ENCODE peak calls at places on chromosomes 1 and 21, in four cellular contexts. E is AG10803, F is AG09309, J is RWPE2. C is an unnamed sample.

GRCh38 chr1:24141311-24141997 is 1.5 kb downstream of the IL22RA1 start:
- DNase-seq in E (peak), J (peak), F (no peak), C (no peak)

GRCh38 chr21:26715878-26716506 is 129.2 kb downstream of the ADAMTS1 start:
- DNase-seq in E (peak), F (no peak), J (no peak), C (peak)

GRCh38 chr1:92728687-92729086 is 56.2 kb downstream of the EVI5 start:
- DNase-seq in J (no peak), F (no peak), E (peak), C (peak)

GRCh38 chr1:43836267-43836951 is 97.2 kb upstream of the ARTN start:
- DNase-seq in F (no peak), E (no peak), J (peak), C (no peak)

GRCh38 chr1:43358121-43358745 is 548 bp upstream of the CDC20 start:
- DNase-seq in J (no peak), E (peak), F (no peak), C (peak)

GRCh38 chr1:166082601-166083000 is 84.2 kb downstream of the FAM78B start:
- DNase-seq in E (no peak), J (no peak), F (no peak), C (no peak)

GRCh38 chr1:101288491-101288944 is 51.7 kb downstream of the S1PR1 start:
- DNase-seq in F (peak), J (no peak), E (peak), C (peak)

GRCh38 chr1:185244015-185244747 is 72.9 kb downstream of the IVNS1ABP start:
- DNase-seq in J (no peak), F (peak), E (peak), C (peak)

GRCh38 chr1:24383381-24383940 is 30.1 kb downstream of the STPG1 start:
- DNase-seq in J (no peak), E (peak), F (no peak), C (no peak)

GRCh38 chr1:234911787-234912186 is 216.8 kb downstream of the TOMM20 start:
- DNase-seq in J (no peak), E (no peak), F (no peak), C (no peak)

GRCh38 chr1:222071313-222071886 is 329.5 kb upstream of the DUSP10 start:
- DNase-seq in E (no peak), F (no peak), J (no peak), C (peak)

GRCh38 chr1:50427086-50427817 is 4.0 kb upstream of the DMRTA2 start:
- DNase-seq in J (no peak), F (no peak), E (no peak), C (no peak)

GRCh38 chr1:12001249-12001917 is 17.9 kb upstream of the MIIP start:
- DNase-seq in J (no peak), E (peak), F (peak), C (peak)

GRCh38 chr1:23369335-23370013 is at the start of gene ZNF436:
- DNase-seq in J (no peak), F (peak), E (peak), C (peak)

GRCh38 chr1:23524716-23525401 is 6.2 kb downstream of the E2F2 start:
- DNase-seq in J (no peak), F (no peak), E (no peak), C (no peak)

GRCh38 chr1:54173681-54174080 is 20.9 kb upstream of the CDCP2 start:
- DNase-seq in J (no peak), F (no peak), E (no peak), C (no peak)

GRCh38 chr1:6423321-6423999 is 1.1 kb upstream of the ESPN start:
- DNase-seq in F (no peak), E (peak), J (peak), C (peak)

GRCh38 chr1:235835226-235835625 is 31.5 kb downstream of the LYST start:
- DNase-seq in E (peak), F (no peak), J (no peak), C (peak)

GRCh38 chr1:208167229-208167869 is 76.8 kb downstream of the PLXNA2 start:
- DNase-seq in F (no peak), E (no peak), J (no peak), C (no peak)

GRCh38 chr1:43238991-43239469 is 30.8 kb upstream of the TMEM125 start:
- DNase-seq in J (no peak), F (no peak), E (no peak), C (no peak)

GRCh38 chr1:234980657-234981396 is 147.8 kb downstream of the TOMM20 start:
- DNase-seq in E (peak), F (peak), J (peak), C (peak)

GRCh38 chr1:23867953-23868847 is at the start of gene FUCA1:
- DNase-seq in J (peak), F (peak), E (peak), C (peak)

GRCh38 chr1:70411360-70411844 is 334 bp downstream of the CTH start:
- DNase-seq in J (no peak), F (no peak), E (no peak), C (no peak)

GRCh38 chr1:24104854-24105253 is 7.1 kb downstream of the MYOM3 start:
- DNase-seq in F (no peak), E (no peak), J (no peak), C (no peak)

GRCh38 chr1:110003747-110004428 is 19.3 kb downstream of the AHCYL1 start:
- DNase-seq in E (peak), J (peak), F (peak), C (peak)

GRCh38 chr1:107432108-107432507 is 291.3 kb downstream of the NTNG1 start:
- DNase-seq in E (no peak), J (no peak), F (no peak), C (no peak)

GRCh38 chr21:45950740-45951515 is 30.6 kb upstream of the COL6A1 start:
- DNase-seq in J (peak), E (peak), F (no peak), C (peak)

GRCh38 chr1:180941518-180942275 is 29.0 kb downstream of the KIAA1614 start:
- DNase-seq in J (no peak), F (no peak), E (no peak), C (no peak)

GRCh38 chr1:5758859-5759578 is 233.2 kb downstream of the NPHP4 start:
- DNase-seq in E (no peak), J (peak), F (no peak), C (no peak)

GRCh38 chr1:228318823-228319241 is 87.8 kb downstream of the TRIM11 start:
- DNase-seq in E (no peak), J (peak), F (no peak), C (no peak)

GRCh38 chr1:181149326-181150000 is 61.0 kb downstream of the IER5 start:
- DNase-seq in J (no peak), E (no peak), F (no peak), C (no peak)

GRCh38 chr1:59025201-59025600 is 241.4 kb upstream of the JUN start:
- DNase-seq in F (no peak), E (peak), J (no peak), C (peak)

DNA sequence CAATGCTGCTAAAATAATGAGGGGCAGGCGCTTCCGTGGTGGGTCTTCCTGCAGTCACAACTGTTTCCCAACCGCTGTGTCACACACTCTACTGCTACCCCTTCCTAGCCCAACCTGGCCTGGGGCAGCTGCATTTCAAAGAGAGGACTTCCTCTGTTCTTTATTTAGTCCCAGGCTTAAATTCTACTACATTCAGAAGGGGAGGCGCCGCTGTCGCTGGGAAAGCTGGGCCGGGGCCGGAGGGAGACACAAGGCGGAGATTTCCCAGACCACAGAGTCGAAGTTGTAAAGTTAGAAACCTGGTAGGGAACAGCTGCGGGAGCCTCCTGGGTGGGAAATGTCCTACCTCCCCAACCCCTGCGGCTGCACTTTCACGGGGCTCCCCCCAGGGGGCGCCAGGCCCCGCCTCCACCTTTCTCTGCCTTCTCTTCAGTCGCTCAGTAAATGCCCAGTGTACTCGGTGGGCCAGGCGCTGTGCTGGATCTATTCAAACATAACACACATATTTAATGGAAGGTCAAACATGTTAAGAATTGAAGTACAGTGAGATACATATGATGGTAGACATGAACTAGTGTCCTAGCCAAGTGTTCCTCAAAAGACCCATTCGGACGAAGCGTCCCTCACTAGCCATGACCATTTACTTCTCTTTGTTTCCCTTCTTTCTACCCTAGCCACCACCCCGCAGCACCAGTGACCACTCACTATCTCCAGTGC is 23.1 kb downstream of the DYRK3 start:
- DNase-seq in F (no peak), E (no peak), J (no peak), C (no peak)
- TF ChIP-seq CTCF in F (peak), E (peak), J (peak), C (peak)

DNA sequence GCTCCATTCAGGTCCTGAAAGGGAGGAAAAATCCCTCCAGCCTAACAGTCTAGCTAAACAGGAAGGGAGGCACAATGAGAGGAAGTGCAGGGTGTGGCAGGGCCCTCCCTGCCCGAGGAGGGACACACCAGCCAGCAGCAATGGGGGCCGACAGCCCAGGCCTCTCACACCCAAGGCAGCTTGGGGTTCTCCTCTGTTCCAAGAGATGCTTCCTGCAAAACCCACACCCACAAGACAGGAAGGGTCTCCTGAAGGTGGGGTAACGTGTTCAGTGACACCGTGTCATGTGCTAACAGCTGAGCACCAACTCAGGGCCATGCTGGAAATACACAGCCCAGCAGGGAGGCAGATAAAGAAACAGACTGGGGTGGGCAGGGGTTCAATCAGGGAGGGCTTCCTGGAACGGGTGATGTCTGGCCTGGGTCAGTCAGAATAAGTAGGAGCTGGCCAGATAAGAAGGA is 10.2 kb downstream of the ECE1 start:
- DNase-seq in F (no peak), E (peak), J (no peak), C (no peak)
- H3K4me3 ChIP-seq in F (no peak), E (no peak), J (no peak), C (no peak)

GRCh38 chr1:156193208-156193487 is 756 bp upstream of the SLC25A44 start:
- DNase-seq in E (no peak), F (no peak), J (no peak), C (peak)
- TF ChIP-seq CTCF in E (no peak), F (no peak), J (no peak), C (no peak)

DNA sequence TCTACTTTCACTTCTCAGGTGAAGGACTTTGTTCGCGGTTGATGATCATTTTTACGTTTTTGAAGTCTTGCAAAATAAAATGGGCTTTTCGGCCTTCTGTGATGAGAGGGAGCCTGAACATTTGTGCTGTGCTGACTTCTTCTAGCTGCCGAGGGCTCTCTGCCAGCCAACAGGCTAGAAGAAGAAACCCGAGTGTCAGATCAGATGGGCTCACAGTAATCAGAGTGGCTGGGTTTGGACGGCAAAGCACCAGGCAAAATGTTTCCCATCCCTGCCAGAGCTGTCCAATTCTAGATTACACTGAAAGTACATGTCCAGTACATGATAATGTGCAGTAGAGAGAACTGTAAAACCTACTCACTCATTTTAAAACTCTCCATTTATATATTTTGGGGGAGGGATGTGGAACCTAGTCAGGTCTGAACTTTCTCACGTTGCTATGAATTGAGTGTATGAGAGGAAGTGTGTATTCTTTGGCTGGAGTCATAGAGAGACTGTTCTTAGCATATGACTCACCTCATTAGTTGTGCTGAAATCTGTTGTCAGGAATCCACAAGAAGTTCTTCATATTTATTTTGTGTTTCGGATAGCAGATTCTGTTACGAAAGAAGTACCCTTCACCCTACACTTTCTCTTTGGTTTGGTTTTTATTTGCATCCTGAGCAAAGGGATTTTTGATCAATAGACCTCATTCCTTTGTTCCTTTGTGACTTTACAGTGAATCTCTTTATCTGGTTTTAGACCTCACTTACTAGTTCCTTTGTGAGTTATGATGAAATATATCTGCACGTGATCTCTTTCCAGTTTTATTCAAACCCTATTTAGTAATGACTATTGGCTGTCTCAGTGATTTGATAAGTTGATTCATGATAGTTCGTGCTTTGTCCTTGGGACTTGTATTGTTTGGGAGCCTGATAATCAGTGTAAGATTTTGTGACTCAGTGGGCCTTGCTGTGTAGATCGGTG is 4.8 kb downstream of the ATP1A1 start:
- DNase-seq in E (peak), J (no peak), F (peak), C (peak)
- H3K4me3 ChIP-seq in E (peak), J (no peak), F (peak), C (peak)

DNA sequence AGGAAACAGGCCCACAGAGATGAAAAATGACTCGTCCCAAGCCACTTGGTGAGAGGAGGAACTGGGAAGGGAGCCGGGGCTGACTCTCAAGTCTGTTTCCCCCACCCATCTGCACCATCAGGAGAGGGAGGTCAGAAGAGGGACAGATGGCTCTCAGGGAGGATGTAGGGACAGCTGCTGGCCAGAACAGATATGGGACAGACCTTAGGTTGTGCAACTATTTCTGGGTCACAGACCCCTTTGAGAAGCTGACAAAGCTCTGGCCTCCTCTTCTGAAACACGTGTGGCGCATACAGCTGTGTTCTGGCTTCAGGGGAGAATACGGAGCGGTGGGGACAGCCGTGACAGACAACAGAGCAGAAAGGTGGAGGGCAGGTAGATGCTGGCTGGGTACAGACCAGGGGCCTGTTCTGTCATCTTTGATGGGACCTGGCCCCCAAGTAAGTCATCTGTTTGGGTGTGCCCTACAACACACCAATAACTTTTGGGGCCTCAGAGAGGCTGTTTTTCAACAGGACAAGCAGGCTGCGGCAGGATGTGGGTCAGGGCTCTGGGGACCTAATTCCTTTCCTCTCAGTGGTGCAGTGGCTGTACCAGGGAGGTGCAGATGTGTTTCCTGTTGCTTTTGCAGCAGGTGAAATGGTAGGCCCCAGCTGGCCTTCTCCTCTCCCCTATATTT is 7.3 kb downstream of the SH3BGRL3 start:
- DNase-seq in F (no peak), E (peak), J (no peak), C (peak)
- TF ChIP-seq CTCF in F (no peak), E (no peak), J (no peak), C (no peak)

DNA sequence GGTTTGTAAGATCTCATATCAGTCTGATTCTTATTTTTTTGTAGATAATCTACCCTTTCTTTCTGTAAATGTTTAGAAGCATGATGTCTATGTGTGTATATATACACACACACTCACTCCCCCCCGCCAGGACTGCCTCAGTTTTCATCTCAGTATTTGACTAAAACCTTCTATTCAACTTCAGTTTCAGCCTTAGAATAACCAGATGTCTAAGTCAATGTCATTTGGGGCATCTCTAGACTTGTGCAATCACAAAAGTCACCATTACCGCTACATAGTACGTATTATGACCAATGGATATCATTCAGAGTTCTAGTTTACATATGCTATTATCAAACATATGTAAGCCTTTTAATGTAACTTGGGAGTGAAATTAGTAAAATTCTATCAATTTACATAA is 53.3 kb upstream of the BOLA1 start:
- DNase-seq in J (no peak), E (no peak), F (no peak), C (no peak)
- H3K4me3 ChIP-seq in J (no peak), E (no peak), F (no peak), C (no peak)

GRCh38 chr1:37860346-37860666 is 914 bp upstream of the MTF1 start:
- DNase-seq in F (no peak), E (no peak), J (no peak), C (no peak)
- TF ChIP-seq CTCF in F (no peak), E (no peak), J (peak), C (no peak)

DNA sequence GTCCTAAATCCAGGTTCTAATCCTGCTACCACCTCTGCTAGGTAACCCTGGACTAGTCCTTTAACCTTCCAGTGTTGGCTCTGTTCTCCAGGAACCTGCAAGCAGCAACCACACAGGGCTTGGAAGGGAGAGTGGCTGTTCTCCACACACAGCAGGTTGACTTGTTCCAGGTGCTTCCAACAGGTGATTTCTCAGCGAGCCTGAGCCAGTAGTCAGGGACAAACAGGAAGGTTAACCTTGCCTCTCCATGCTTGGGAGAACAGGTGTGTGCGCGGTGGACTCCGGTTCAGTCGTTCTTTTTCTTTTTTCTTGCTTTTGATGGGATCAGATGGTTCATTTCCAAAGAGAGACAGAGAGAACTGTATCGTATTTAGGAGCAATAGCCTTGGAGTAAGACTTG is 808 bp upstream of the CACHD1 start:
- DNase-seq in F (no peak), E (no peak), J (no peak), C (no peak)
- H3K4me3 ChIP-seq in F (no peak), E (no peak), J (no peak), C (no peak)

C was measured in fibroblast of mammary gland.